ENCODE peak calls at places on chromosomes 13 and 19, in four cellular contexts. R is dorsolateral prefrontal cortex, X is ascending aorta, H is left lung. I is an unnamed sample.

GRCh38 chr19:17074628-17075034 is 621 bp downstream of the HAUS8 start:
- DNase-seq in R (no peak), X (no peak), H (no peak), I (no peak)

GRCh38 chr19:17348700-17349099 is 11.3 kb downstream of the GTPBP3 start:
- DNase-seq in R (no peak), X (peak), H (no peak), I (no peak)

GRCh38 chr13:107200491-107200890 is 632.6 kb upstream of the ARGLU1 start:
- DNase-seq in R (no peak), X (no peak), H (no peak), I (no peak)

GRCh38 chr19:872266-872951 is 12.9 kb downstream of the CFD start:
- DNase-seq in R (no peak), X (no peak), H (no peak), I (peak)

GRCh38 chr19:7099597-7099921 is 30.1 kb downstream of the ZNF557 start:
- DNase-seq in R (no peak), X (no peak), H (no peak), I (no peak)

GRCh38 chr13:21435710-21436151 is 23.4 kb downstream of the ZDHHC20 start:
- DNase-seq in R (peak), X (peak), H (peak), I (no peak)

GRCh38 chr13:33150146-33150545 is 133.9 kb downstream of the KL start:
- DNase-seq in R (no peak), X (no peak), H (no peak), I (no peak)

GRCh38 chr19:44696939-44697669 is 1.8 kb upstream of the CEACAM16 start:
- DNase-seq in R (no peak), X (no peak), H (peak), I (no peak)

GRCh38 chr19:54670576-54671347 is 8.0 kb downstream of the LILRB4 start:
- DNase-seq in R (no peak), X (no peak), H (no peak), I (no peak)

GRCh38 chr19:40497214-40497613 is 30.4 kb downstream of the SPTBN4 start:
- DNase-seq in R (no peak), X (no peak), H (no peak), I (no peak)

GRCh38 chr13:45782327-45783045 is 69.1 kb downstream of the SIAH3 start:
- DNase-seq in R (no peak), X (no peak), H (no peak), I (no peak)

GRCh38 chr13:37360556-37360955 is 238.0 kb downstream of the POSTN start:
- DNase-seq in R (no peak), X (no peak), H (no peak), I (no peak)

GRCh38 chr13:30744056-30744684 is 8.8 kb downstream of the ALOX5AP start:
- DNase-seq in R (no peak), X (peak), H (peak), I (peak)

GRCh38 chr13:52003551-52003950 is 7.7 kb downstream of the ATP7B start:
- DNase-seq in R (no peak), X (no peak), H (no peak), I (no peak)

GRCh38 chr13:112445411-112446271 is 69.5 kb downstream of the SPACA7 start:
- DNase-seq in R (no peak), X (no peak), H (no peak), I (no peak)

GRCh38 chr19:10260141-10260584 is 8.1 kb downstream of the MRPL4 start:
- DNase-seq in R (peak), X (no peak), H (peak), I (no peak)

GRCh38 chr13:84668637-84669036 is 786.4 kb upstream of the SLITRK1 start:
- DNase-seq in R (no peak), X (no peak), H (no peak), I (no peak)

GRCh38 chr13:20465218-20465879 is 60.3 kb downstream of the CRYL1 start:
- DNase-seq in R (no peak), X (no peak), H (no peak), I (no peak)

GRCh38 chr13:38872693-38873092 is 117.9 kb downstream of the STOML3 start:
- DNase-seq in R (peak), X (no peak), H (peak), I (no peak)

GRCh38 chr19:39140195-39140516 is 14.6 kb downstream of the PAK4 start:
- DNase-seq in R (no peak), X (no peak), H (no peak), I (no peak)

DNA sequence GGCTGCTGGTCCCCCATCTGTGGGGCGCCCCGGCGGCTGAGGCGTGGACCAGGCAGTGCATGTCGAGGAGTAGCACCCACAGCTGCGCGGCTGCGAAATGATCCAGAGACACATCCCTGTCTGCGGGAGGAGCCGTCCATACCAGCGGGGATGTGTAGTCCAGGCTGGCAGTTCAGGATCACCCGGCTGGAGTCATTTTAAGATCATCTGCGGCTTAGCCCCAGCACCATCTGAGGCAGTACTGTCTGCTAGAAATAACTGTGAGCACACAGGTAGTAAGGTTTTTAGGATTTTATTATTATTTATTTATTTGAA is 3.1 kb downstream of the ADAT3 start:
- DNase-seq in R (no peak), X (no peak), H (no peak), I (no peak)
- H3K4me3 ChIP-seq in R (peak), X (no peak), H (no peak), I (no peak)

DNA sequence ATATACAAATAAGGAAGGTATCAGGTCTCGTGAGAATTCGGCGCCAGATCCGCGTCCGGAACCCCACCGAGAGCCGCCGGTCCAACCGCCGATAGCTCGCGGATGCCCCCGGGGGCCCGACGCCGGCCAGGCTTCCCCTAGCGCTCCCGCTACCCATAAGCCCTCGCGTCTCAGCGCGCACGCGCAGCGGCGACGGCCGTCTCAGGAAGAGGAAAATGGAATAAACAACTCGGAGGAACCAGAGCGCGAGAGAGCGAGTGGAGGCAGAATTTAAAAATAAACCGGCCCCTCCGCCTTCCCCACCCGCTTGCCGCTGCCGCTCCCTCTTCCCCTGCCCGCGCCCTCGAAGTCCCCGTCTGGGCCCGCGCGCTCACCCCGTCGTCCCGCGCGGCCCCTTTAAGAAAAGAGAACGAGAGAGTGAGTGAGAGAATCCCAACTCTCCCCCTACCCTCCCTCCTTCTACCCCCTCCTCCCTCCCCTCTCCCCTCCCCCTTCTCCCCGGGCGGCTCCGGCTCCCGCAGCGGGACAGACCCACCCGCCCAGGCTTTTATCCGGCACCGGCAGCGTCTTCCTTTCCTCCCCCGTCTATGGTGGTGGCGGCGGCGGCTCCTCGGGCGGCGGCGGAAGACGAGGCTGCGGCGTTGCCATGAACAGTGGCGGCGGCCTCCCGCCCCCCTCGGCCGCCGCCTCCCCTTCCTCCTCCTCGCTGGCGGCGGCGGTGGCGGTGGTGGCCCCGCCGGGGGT is at the start of gene PAN3:
- DNase-seq in R (peak), X (peak), H (peak), I (peak)
- TF ChIP-seq CTCF in R (no peak), X (peak), H (no peak), I (no peak)

GRCh38 chr19:53078668-53079067 is 24.6 kb downstream of the ZNF160 start:
- DNase-seq in R (no peak), X (no peak), H (no peak), I (no peak)

GRCh38 chr19:53079313-53079924 is 23.8 kb downstream of the ZNF160 start:
- DNase-seq in R (no peak), X (no peak), H (no peak), I (no peak)

GRCh38 chr19:53082929-53083328 is 20.3 kb downstream of the ZNF160 start:
- DNase-seq in R (no peak), X (no peak), H (no peak), I (no peak)

GRCh38 chr19:53076984-53077383 is 26.2 kb downstream of the ZNF160 start:
- DNase-seq in R (peak), X (no peak), H (no peak), I (no peak)
- H3K27ac ChIP-seq in R (no peak), X (no peak), H (no peak), I (no peak)

GRCh38 chr19:12793290-12794195 is 2.3 kb downstream of the JUNB start:
- DNase-seq in R (peak), X (peak), H (peak), I (peak)

GRCh38 chr19:12794196-12794921 is 3.1 kb downstream of the JUNB start:
- DNase-seq in R (no peak), X (no peak), H (no peak), I (no peak)

GRCh38 chr19:12794936-12795335 is 3.6 kb downstream of the JUNB start:
- DNase-seq in R (no peak), X (no peak), H (no peak), I (no peak)

GRCh38 chr19:12797141-12797587 is 4.4 kb downstream of the PRDX2 start:
- DNase-seq in R (no peak), X (no peak), H (no peak), I (no peak)

GRCh38 chr19:12796146-12797071 is 5.1 kb downstream of the JUNB start:
- DNase-seq in R (peak), X (no peak), H (peak), I (peak)
- H3K4me3 ChIP-seq in R (no peak), X (no peak), H (no peak), I (peak)

DNA sequence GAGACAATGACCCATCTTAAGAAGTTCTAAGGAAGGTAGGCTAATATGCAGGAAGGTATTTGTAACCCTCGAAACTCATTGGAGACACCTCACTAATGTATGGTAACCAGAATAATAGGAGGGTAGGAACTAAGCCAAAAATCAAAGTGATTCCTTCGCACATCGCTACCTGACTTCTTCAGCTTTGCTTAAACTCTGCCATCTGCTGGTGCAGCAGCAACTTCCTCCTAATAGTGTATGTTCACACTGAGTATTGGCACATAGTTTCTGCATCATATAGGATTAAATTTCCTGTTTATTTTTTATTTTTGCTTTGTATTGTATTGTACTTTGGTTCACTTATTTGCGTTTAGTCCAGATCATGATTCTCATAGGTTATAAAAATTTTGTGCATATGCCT is 676.2 kb downstream of the GPC5 start:
- DNase-seq in R (no peak), X (no peak), H (no peak), I (no peak)
- TF ChIP-seq CTCF in R (no peak), X (no peak), H (no peak), I (no peak)

DNA sequence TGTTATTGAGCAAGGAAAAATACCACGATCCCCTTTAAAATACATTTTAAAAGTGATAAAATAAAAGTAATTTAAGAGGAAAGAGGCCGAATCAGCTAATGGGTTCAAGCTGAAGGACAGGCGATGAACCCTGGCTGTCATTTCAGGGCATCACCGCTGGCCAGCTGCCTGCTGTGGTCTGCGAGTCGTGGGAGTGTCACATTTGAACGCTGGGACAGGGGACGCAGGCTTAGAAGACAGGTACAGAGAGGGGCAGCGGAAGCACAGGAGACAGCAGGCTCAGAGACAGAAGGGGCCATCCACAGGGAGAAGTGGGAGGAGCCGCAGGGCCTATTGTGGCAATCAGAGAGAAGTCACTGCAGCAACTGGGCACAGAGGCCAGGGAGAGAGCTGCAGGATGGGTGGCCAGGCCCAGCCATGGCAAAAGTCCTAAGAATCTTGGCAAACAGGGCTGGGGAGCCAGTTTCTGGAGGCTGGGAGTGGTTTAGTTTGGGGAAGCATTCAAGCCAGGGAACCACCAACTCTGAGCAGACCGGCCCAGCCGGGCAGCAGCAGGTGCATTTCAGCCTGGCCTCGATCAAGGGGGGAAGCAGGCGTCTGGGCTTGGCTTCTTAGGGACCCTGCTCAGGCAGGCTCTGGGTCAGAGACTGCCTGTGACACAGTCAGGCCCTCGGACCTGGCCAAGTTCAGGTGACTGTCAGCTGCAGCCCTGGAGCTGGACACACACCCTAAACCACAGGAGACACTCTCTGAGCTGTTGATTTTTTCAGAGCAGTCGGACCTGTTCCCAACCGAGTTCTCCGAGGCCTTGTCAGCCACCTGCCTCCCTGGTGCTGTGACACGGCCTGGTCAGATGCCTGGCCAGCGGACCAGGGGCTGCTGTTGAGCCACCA is 11.9 kb downstream of the SH3GL1 start:
- DNase-seq in R (no peak), X (no peak), H (no peak), I (no peak)
- H3K27ac ChIP-seq in R (peak), X (peak), H (peak), I (no peak)